ENCODE peak calls at places on chromosomes 16 and 17, in eight cellular contexts. I, D, S, K, O, L, U and F are unnamed samples.

GRCh38 chr16:84712138-84712671 is 12.4 kb downstream of the USP10 start:
- DNase-seq in D (no peak), I (no peak), S (no peak), L (no peak), U (no peak), O (no peak), K (no peak), F (no peak)

GRCh38 chr16:28610595-28611270 is 889 bp upstream of the SULT1A1 start:
- DNase-seq in U (no peak), S (no peak), L (no peak), D (no peak), I (no peak), K (no peak), O (no peak), F (no peak)

GRCh38 chr17:10790491-10791401 is 13.2 kb downstream of the TMEM238L start:
- DNase-seq in D (no peak), K (no peak), L (no peak), U (peak), O (no peak), I (no peak), S (no peak), F (no peak)

GRCh38 chr16:27977966-27978365 is 85.5 kb downstream of the GSG1L start:
- DNase-seq in U (no peak), S (no peak), D (no peak), L (no peak), I (peak), K (no peak), O (no peak), F (no peak)

GRCh38 chr17:81135503-81136283 is 29.6 kb upstream of the PVALEF start:
- DNase-seq in S (no peak), U (no peak), L (no peak), K (no peak), I (no peak), D (no peak), O (no peak), F (no peak)

GRCh38 chr17:75588546-75589016 is 981 bp downstream of the MYO15B start:
- DNase-seq in I (no peak), S (no peak), U (no peak), K (no peak), O (peak), L (peak), D (no peak), F (peak)

GRCh38 chr16:75075688-75076268 is 40.8 kb downstream of the LDHD start:
- DNase-seq in I (no peak), L (peak), S (no peak), D (no peak), O (no peak), U (no peak), K (no peak), F (no peak)

GRCh38 chr16:22323998-22324786 is 27.0 kb downstream of the POLR3E start:
- DNase-seq in D (no peak), L (no peak), K (no peak), I (no peak), O (no peak), S (no peak), U (no peak), F (no peak)

GRCh38 chr17:1059131-1059795 is 62.3 kb downstream of the TIMM22 start:
- DNase-seq in D (no peak), I (no peak), U (no peak), L (no peak), S (no peak), K (no peak), O (no peak), F (no peak)

GRCh38 chr16:15507299-15507958 is 73.0 kb downstream of the BMERB1 start:
- DNase-seq in U (no peak), D (no peak), I (peak), L (no peak), K (no peak), O (peak), S (peak), F (no peak)

GRCh38 chr17:71071837-71072236 is 902.5 kb downstream of the KCNJ2 start:
- DNase-seq in S (peak), O (peak), I (peak), K (no peak), U (peak), D (no peak), L (peak), F (no peak)

GRCh38 chr17:50281739-50282401 is 7.6 kb downstream of the TMEM92 start:
- DNase-seq in K (no peak), S (no peak), I (no peak), U (no peak), D (no peak), L (no peak), O (no peak), F (no peak)

GRCh38 chr17:4594406-4595349 is 10.3 kb downstream of the SMTNL2 start:
- DNase-seq in S (no peak), L (no peak), D (no peak), I (no peak), U (no peak), O (no peak), K (peak), F (peak)

GRCh38 chr16:84942786-84943185 is 68.5 kb downstream of the ZDHHC7 start:
- DNase-seq in U (no peak), L (no peak), K (no peak), D (no peak), I (no peak), S (no peak), O (peak), F (no peak)

GRCh38 chr16:31064882-31065461 is 9.1 kb downstream of the ZNF668 start:
- DNase-seq in U (peak), S (peak), K (no peak), D (no peak), I (peak), L (no peak), O (peak), F (no peak)

GRCh38 chr17:81052199-81052997 is 17.4 kb downstream of the BAIAP2 start:
- DNase-seq in K (no peak), O (no peak), S (no peak), U (no peak), L (no peak), I (no peak), D (no peak), F (no peak)

GRCh38 chr17:61806941-61807340 is 56.4 kb downstream of the BRIP1 start:
- DNase-seq in K (no peak), D (no peak), O (peak), S (no peak), U (no peak), L (no peak), I (no peak), F (no peak)

GRCh38 chr17:2198917-2199316 is 104.7 kb downstream of the SMG6 start:
- DNase-seq in I (peak), K (no peak), U (no peak), O (peak), S (no peak), D (no peak), L (no peak), F (no peak)
- TF ChIP-seq CTCF in I (no peak), K (no peak), U (no peak), O (no peak), S (no peak), D (no peak), L (no peak), F (no peak)

GRCh38 chr16:89312194-89312593 is 94.7 kb downstream of the ZNF778 start:
- DNase-seq in O (no peak), K (no peak), I (no peak), L (no peak), S (no peak), D (no peak), U (no peak), F (no peak)
- TF ChIP-seq CTCF in O (no peak), K (no peak), I (no peak), L (no peak), S (no peak), D (no peak), U (no peak), F (no peak)

DNA sequence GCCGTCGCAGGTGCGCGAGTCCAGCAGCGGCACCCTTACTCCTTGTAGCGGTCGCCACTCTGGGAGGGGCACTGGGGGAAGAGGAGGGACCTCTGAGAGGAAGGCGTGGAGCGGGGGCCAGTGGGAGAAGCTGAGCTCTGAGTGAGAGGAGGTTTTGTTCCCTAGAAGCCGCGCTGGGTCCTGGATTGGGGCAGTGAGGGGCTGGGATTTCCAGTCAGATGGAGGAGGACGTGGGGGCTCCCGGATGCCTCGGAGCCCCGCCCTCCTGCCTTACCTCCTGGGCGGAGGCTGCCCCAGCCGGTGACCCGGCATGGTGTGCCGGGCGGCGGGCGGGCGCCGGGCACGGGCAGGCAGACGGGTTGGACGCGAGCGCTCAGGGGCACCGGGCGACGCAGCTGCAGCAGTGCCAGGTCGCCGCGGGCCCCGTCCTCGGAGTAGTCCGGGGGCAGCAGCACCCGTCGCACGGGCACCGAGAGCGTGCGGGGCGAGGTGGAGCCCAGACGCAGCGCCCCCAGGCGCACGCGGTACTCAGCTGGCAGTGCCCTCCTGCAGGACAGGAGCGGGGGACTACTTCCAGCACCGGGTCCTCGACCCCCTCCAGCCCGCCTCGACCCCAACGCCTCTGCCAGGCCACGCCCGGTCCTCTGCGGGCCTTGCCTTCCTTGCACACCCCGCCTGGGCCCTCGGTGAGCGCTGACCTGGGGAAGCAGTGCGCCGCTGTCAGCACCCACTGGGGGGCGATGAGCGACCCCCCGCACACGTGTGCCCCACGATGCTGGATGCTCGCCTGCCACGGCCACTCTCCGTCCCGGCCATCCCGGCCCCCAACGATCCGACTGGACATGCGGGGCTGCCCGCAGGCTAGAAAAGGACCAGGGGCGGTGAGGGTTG is 2.0 kb downstream of the PRSS33 start:
- DNase-seq in S (no peak), K (no peak), O (no peak), I (no peak), U (no peak), D (no peak), L (peak), F (no peak)
- TF ChIP-seq CTCF in S (no peak), K (peak), O (no peak), I (no peak), U (no peak), D (no peak), L (no peak), F (no peak)

GRCh38 chr16:80437707-80438106 is 103.1 kb upstream of the DYNLRB2 start:
- DNase-seq in D (no peak), K (no peak), L (no peak), S (no peak), I (no peak), U (no peak), O (no peak), F (no peak)
- TF ChIP-seq CTCF in D (no peak), K (no peak), L (no peak), S (no peak), I (no peak), U (no peak), O (no peak), F (peak)

DNA sequence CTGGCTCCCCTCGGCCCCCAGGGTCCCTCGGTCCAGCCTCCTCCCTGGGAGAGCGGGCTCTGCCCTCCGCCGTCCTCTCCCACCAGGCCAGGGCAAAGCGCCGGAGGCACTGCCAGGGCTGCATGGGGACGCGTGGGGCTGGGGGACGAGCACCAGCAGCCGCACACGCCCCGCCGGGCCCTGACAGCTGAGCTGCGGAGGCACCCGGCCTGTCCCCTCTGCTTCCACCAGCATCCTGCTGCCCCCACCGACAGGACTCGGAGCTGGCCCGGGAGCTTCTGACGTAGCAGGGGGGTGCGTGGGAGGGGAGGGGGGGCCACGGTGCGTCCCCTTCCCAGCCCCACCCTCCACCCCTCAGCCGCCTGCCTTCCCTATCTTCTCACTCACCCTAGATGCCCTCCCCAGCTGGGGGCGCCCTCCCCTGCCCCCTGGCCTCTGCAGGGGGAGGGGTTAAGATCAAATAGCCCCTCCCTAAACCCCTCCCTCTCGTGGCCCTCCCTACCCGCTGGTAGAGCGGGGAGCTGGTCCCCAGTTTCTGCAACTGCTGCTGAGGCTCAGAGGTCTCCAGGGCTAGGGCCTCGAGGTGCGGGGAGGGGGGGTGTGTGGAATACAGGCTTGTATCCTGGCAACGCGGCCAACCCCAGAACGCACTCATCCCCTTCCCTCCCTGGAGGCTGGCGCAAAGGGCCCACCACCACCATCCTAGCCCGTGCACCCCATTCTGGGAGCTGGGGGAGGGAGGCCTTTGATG is 1.1 kb downstream of the SRCIN1 start:
- DNase-seq in O (no peak), L (no peak), K (no peak), I (no peak), U (no peak), S (no peak), D (no peak), F (peak)
- TF ChIP-seq CTCF in O (no peak), L (no peak), K (no peak), I (no peak), U (no peak), S (no peak), D (no peak), F (peak)

GRCh38 chr16:67173808-67174705 is 3.7 kb downstream of the NOL3 start:
- DNase-seq in I (peak), U (peak), K (peak), O (peak), D (no peak), S (peak), L (peak), F (peak)
- TF ChIP-seq CTCF in I (no peak), U (peak), K (no peak), O (no peak), D (no peak), S (peak), L (no peak), F (no peak)

GRCh38 chr17:66114609-66115008 is 77.3 kb downstream of the CEP112 start:
- DNase-seq in O (no peak), U (no peak), K (no peak), L (no peak), I (no peak), S (no peak), D (no peak), F (no peak)
- TF ChIP-seq CTCF in O (no peak), U (no peak), K (no peak), L (no peak), I (no peak), S (no peak), D (no peak), F (no peak)